ENCODE peak calls at places on chromosome 7, in ten cellular contexts. One of them, this sample, is unnamed.

GRCh38 chr7:7770228-7770627 is 51.8 kb upstream of the RPA3 start:
- DNase-seq in upper lobe of left lung: no peak
- DNase-seq in heart left ventricle: no peak
- DNase-seq in esophagus muscularis mucosa: no peak
- DNase-seq in cardiac muscle cell: no peak
- DNase-seq in IMR-90: peak; percentile 82
- DNase-seq in HCT116: no peak
- DNase-seq in tibial artery: no peak
- DNase-seq in testis: no peak
- DNase-seq in sigmoid colon: no peak
- DNase-seq in this sample: no peak

GRCh38 chr7:100013328-100013676 is 2.1 kb upstream of the ZKSCAN1 start:
- DNase-seq in sigmoid colon: no peak
- DNase-seq in upper lobe of left lung: no peak
- DNase-seq in heart left ventricle: no peak
- DNase-seq in esophagus muscularis mucosa: no peak
- DNase-seq in HCT116: no peak
- DNase-seq in IMR-90: no peak
- DNase-seq in testis: no peak
- DNase-seq in tibial artery: no peak
- DNase-seq in cardiac muscle cell: no peak
- DNase-seq in this sample: no peak

GRCh38 chr7:50304158-50304910 is at the start of gene IKZF1:
- DNase-seq in tibial artery: peak; percentile 69
- DNase-seq in esophagus muscularis mucosa: no peak
- DNase-seq in cardiac muscle cell: peak; percentile 45
- DNase-seq in sigmoid colon: peak; percentile 78
- DNase-seq in HCT116: no peak
- DNase-seq in testis: peak; percentile 53
- DNase-seq in heart left ventricle: peak; percentile 60
- DNase-seq in IMR-90: no peak
- DNase-seq in upper lobe of left lung: peak; percentile 86
- DNase-seq in this sample: peak; percentile 47

GRCh38 chr7:24788075-24788474 is 30.8 kb upstream of the GSDME start:
- DNase-seq in HCT116: no peak
- DNase-seq in tibial artery: no peak
- DNase-seq in IMR-90: no peak
- DNase-seq in cardiac muscle cell: no peak
- DNase-seq in heart left ventricle: no peak
- DNase-seq in upper lobe of left lung: no peak
- DNase-seq in esophagus muscularis mucosa: no peak
- DNase-seq in sigmoid colon: no peak
- DNase-seq in testis: no peak
- DNase-seq in this sample: no peak

GRCh38 chr7:108072739-108073138 is 57.4 kb downstream of the LAMB4 start:
- DNase-seq in testis: no peak
- DNase-seq in HCT116: no peak
- DNase-seq in tibial artery: no peak
- DNase-seq in sigmoid colon: no peak
- DNase-seq in IMR-90: no peak
- DNase-seq in cardiac muscle cell: no peak
- DNase-seq in esophagus muscularis mucosa: no peak
- DNase-seq in heart left ventricle: no peak
- DNase-seq in upper lobe of left lung: no peak
- DNase-seq in this sample: no peak

GRCh38 chr7:128454808-128455555 is 696 bp upstream of the HILPDA start:
- DNase-seq in testis: no peak
- DNase-seq in upper lobe of left lung: no peak
- DNase-seq in heart left ventricle: no peak
- DNase-seq in tibial artery: no peak
- DNase-seq in IMR-90: peak; percentile 41
- DNase-seq in sigmoid colon: no peak
- DNase-seq in esophagus muscularis mucosa: no peak
- DNase-seq in cardiac muscle cell: peak; percentile 29
- DNase-seq in HCT116: no peak
- DNase-seq in this sample: no peak

GRCh38 chr7:15860264-15860949 is 173.9 kb upstream of the MEOX2 start:
- DNase-seq in tibial artery: no peak
- DNase-seq in heart left ventricle: no peak
- DNase-seq in HCT116: no peak
- DNase-seq in upper lobe of left lung: no peak
- DNase-seq in esophagus muscularis mucosa: no peak
- DNase-seq in testis: no peak
- DNase-seq in sigmoid colon: no peak
- DNase-seq in IMR-90: no peak
- DNase-seq in cardiac muscle cell: no peak
- DNase-seq in this sample: no peak

GRCh38 chr7:70410134-70410750 is 721.7 kb upstream of the GALNT17 start:
- DNase-seq in esophagus muscularis mucosa: no peak
- DNase-seq in tibial artery: no peak
- DNase-seq in HCT116: no peak
- DNase-seq in sigmoid colon: no peak
- DNase-seq in heart left ventricle: no peak
- DNase-seq in IMR-90: no peak
- DNase-seq in cardiac muscle cell: no peak
- DNase-seq in upper lobe of left lung: no peak
- DNase-seq in testis: no peak
- DNase-seq in this sample: no peak

GRCh38 chr7:3879337-3880054 is 578.4 kb downstream of the SDK1 start:
- DNase-seq in esophagus muscularis mucosa: peak; percentile 82
- DNase-seq in sigmoid colon: no peak
- DNase-seq in HCT116: no peak
- DNase-seq in tibial artery: no peak
- DNase-seq in upper lobe of left lung: no peak
- DNase-seq in IMR-90: no peak
- DNase-seq in testis: no peak
- DNase-seq in cardiac muscle cell: no peak
- DNase-seq in heart left ventricle: no peak
- DNase-seq in this sample: no peak

GRCh38 chr7:82810558-82811259 is 352.0 kb downstream of the PCLO start:
- DNase-seq in IMR-90: peak; percentile 83
- DNase-seq in heart left ventricle: no peak
- DNase-seq in testis: peak; percentile 40
- DNase-seq in sigmoid colon: no peak
- DNase-seq in cardiac muscle cell: peak; percentile 64
- DNase-seq in HCT116: peak; percentile 45
- DNase-seq in tibial artery: no peak
- DNase-seq in esophagus muscularis mucosa: no peak
- DNase-seq in upper lobe of left lung: no peak
- DNase-seq in this sample: no peak

GRCh38 chr7:158343936-158344455 is 243.6 kb downstream of the PTPRN2 start:
- DNase-seq in cardiac muscle cell: no peak
- DNase-seq in IMR-90: no peak
- DNase-seq in esophagus muscularis mucosa: no peak
- DNase-seq in HCT116: no peak
- DNase-seq in heart left ventricle: no peak
- DNase-seq in testis: peak; percentile 1
- DNase-seq in sigmoid colon: no peak
- DNase-seq in tibial artery: no peak
- DNase-seq in upper lobe of left lung: peak; percentile 4
- DNase-seq in this sample: no peak

GRCh38 chr7:44461387-44461786 is 29.1 kb downstream of the NUDCD3 start:
- DNase-seq in IMR-90: peak; percentile 79
- DNase-seq in upper lobe of left lung: no peak
- DNase-seq in sigmoid colon: no peak
- DNase-seq in HCT116: no peak
- DNase-seq in heart left ventricle: no peak
- DNase-seq in cardiac muscle cell: no peak
- DNase-seq in tibial artery: no peak
- DNase-seq in testis: no peak
- DNase-seq in esophagus muscularis mucosa: no peak
- DNase-seq in this sample: no peak

GRCh38 chr7:158827411-158828342 is 1.6 kb downstream of the ESYT2 start:
- DNase-seq in IMR-90: peak; percentile 40
- DNase-seq in sigmoid colon: no peak
- DNase-seq in tibial artery: no peak
- DNase-seq in HCT116: no peak
- DNase-seq in cardiac muscle cell: no peak
- DNase-seq in upper lobe of left lung: no peak
- DNase-seq in esophagus muscularis mucosa: peak; percentile 66
- DNase-seq in heart left ventricle: no peak
- DNase-seq in testis: no peak
- DNase-seq in this sample: no peak

DNA sequence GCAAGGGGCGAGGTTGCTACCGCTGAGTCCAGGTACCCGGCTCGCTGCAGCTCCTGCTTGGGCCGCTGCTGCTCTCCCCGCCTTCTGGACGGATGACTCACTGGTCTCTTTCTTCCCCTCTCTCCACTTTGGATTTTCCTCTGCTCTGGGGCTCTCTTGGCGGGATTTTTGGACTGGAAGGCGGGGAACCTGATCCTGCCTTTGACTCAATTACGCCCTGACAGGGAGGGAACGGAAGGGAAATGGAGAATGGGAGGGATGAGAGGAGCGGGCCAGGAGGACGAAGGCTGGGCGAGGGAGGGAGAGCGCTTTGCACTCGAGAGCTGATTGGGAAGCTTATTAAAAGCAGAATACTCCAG is at the start of gene PTN:
- DNase-seq in heart left ventricle: peak; percentile 31
- DNase-seq in tibial artery: peak; percentile 31
- DNase-seq in IMR-90: peak; percentile 79
- DNase-seq in sigmoid colon: peak; percentile 78
- DNase-seq in upper lobe of left lung: peak; percentile 26
- DNase-seq in testis: peak; percentile 62
- DNase-seq in cardiac muscle cell: peak; percentile 69
- DNase-seq in esophagus muscularis mucosa: no peak
- DNase-seq in HCT116: no peak
- DNase-seq in this sample: no peak
- H3K4me3 ChIP-seq in heart left ventricle: peak within 1 kb of the TSS; percentile 65
- H3K4me3 ChIP-seq in tibial artery: peak within 1 kb of the TSS; percentile 34
- H3K4me3 ChIP-seq in IMR-90: peak within 1 kb of the TSS; percentile 79
- H3K4me3 ChIP-seq in sigmoid colon: peak within 1 kb of the TSS; percentile 54
- H3K4me3 ChIP-seq in upper lobe of left lung: no peak within 1 kb of the TSS
- H3K4me3 ChIP-seq in testis: peak within 1 kb of the TSS; percentile 20
- H3K4me3 ChIP-seq in cardiac muscle cell: peak within 1 kb of the TSS; percentile 44
- H3K4me3 ChIP-seq in esophagus muscularis mucosa: peak within 1 kb of the TSS; percentile 44
- H3K4me3 ChIP-seq in HCT116: no peak within 1 kb of the TSS
- H3K4me3 ChIP-seq in this sample: peak within 1 kb of the TSS; percentile 45

GRCh38 chr7:1483536-1484505 is 20.4 kb downstream of the INTS1 start:
- DNase-seq in cardiac muscle cell: no peak
- DNase-seq in heart left ventricle: no peak
- DNase-seq in sigmoid colon: no peak
- DNase-seq in testis: no peak
- DNase-seq in upper lobe of left lung: no peak
- DNase-seq in IMR-90: no peak
- DNase-seq in tibial artery: no peak
- DNase-seq in esophagus muscularis mucosa: no peak
- DNase-seq in HCT116: no peak
- DNase-seq in this sample: no peak
- H3K36me3 ChIP-seq in cardiac muscle cell: peaks cover 30% of the 10 kb centered on the region
- H3K36me3 ChIP-seq in heart left ventricle: no peaks in the 10 kb centered on the region
- H3K36me3 ChIP-seq in sigmoid colon: peaks cover 100% of the 10 kb centered on the region
- H3K36me3 ChIP-seq in testis: no peaks in the 10 kb centered on the region
- H3K36me3 ChIP-seq in upper lobe of left lung: peaks cover 30% of the 10 kb centered on the region
- H3K36me3 ChIP-seq in IMR-90: peaks cover 82% of the 10 kb centered on the region
- H3K36me3 ChIP-seq in tibial artery: peaks cover 100% of the 10 kb centered on the region
- H3K36me3 ChIP-seq in esophagus muscularis mucosa: peaks cover 79% of the 10 kb centered on the region
- H3K36me3 ChIP-seq in HCT116: peaks cover 30% of the 10 kb centered on the region
- H3K36me3 ChIP-seq in this sample: peaks cover 42% of the 10 kb centered on the region

DNA sequence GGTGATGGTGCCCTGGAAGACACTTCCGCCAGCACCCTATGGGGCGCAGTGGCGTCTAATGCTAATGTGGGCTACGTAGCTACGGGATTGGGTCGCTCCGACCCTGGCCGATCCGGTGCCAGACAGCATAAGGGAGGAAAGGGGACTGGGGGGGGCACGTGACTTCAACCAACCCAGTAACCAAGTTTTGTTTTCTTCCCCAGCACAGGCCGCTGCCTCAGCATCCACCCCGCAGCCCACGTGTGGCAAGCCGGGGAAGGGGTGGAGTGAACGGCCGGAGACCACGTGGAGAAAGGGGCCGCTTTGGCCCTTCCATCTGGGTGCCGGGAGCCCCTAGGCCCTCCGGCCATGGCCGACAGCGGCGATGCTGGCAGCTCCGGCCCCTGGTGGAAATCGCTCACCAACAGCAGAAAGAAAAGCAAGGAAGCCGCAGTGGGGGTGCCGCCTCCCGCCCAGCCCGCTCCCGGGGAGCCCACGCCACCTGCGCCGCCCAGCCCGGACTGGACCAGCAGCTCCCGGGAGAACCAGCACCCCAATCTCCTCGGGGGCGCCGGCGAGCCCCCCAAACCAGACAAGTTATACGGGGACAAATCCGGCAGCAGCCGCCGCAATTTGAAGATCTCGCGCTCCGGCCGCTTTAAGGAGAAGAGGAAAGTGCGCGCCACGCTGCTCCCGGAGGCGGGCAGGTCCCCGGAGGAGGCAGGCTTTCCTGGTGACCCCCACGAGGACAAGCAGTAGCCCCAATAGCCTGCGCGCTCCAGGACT is 2.5 kb downstream of the PRR15 start:
- DNase-seq in testis: no peak
- DNase-seq in heart left ventricle: peak; percentile 12
- DNase-seq in cardiac muscle cell: no peak
- DNase-seq in esophagus muscularis mucosa: no peak
- DNase-seq in sigmoid colon: no peak
- DNase-seq in IMR-90: no peak
- DNase-seq in HCT116: no peak
- DNase-seq in upper lobe of left lung: no peak
- DNase-seq in tibial artery: peak; percentile 20
- DNase-seq in this sample: no peak
- H3K4me3 ChIP-seq in testis: peak overlapping the region; percentile 45
- H3K4me3 ChIP-seq in heart left ventricle: peak overlapping the region; percentile 67
- H3K4me3 ChIP-seq in cardiac muscle cell: no peak overlapping the region
- H3K4me3 ChIP-seq in esophagus muscularis mucosa: peak overlapping the region; percentile 56
- H3K4me3 ChIP-seq in sigmoid colon: peak overlapping the region; percentile 59
- H3K4me3 ChIP-seq in IMR-90: no peak overlapping the region
- H3K4me3 ChIP-seq in HCT116: no peak overlapping the region
- H3K4me3 ChIP-seq in upper lobe of left lung: no peak overlapping the region
- H3K4me3 ChIP-seq in tibial artery: peak overlapping the region; percentile 57
- H3K4me3 ChIP-seq in this sample: peak overlapping the region; percentile 47

DNA sequence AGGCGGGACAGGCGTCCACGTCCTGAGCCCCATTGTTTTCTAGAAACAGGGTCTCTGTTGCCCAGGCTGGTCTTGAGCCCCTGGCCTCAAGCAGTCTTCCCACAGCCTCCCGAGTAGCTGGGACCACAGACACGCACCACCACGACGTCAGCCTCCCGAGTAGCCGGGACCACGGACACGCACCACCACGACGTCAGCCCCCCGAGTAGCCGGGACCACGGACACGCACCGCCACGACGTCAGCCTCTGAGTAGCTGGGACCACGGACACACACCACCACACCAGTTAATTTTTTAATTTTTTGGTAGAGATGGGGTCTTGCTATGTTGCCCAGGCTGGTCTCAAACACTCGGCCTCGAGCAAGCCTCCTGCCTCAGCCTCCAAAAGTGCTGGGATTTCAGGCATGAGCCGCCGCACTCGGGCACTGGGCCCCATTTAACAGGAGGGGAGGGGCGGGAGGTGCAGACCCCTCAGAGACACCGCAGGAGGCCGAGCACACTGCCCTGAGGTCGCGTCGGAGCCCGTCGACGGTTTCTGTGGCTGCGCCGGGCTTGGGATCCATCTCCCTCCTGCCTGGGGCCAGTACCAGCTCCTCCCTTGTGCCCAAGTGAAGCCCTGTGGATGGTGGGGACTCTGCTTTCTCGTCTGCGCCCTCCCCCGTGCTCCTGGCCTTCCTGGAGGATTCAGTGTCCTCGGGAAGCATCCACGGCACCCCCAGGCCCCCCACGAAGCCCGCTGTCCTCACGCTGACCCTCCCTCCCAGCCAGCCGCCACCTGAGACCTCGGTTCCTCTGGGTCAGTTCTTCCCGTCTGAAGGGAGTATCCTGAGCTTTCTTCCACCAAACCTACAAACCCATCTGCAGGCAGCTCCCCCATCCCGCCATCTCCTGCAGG is 13.0 kb downstream of the FAM20C start:
- DNase-seq in upper lobe of left lung: no peak
- DNase-seq in IMR-90: no peak
- DNase-seq in tibial artery: no peak
- DNase-seq in testis: no peak
- DNase-seq in HCT116: no peak
- DNase-seq in esophagus muscularis mucosa: no peak
- DNase-seq in heart left ventricle: no peak
- DNase-seq in sigmoid colon: no peak
- DNase-seq in cardiac muscle cell: no peak
- DNase-seq in this sample: no peak
- H3K36me3 ChIP-seq in upper lobe of left lung: no peaks in the 10 kb centered on the region
- H3K36me3 ChIP-seq in IMR-90: peaks cover 79% of the 10 kb centered on the region
- H3K36me3 ChIP-seq in tibial artery: peaks cover 86% of the 10 kb centered on the region
- H3K36me3 ChIP-seq in testis: no peaks in the 10 kb centered on the region
- H3K36me3 ChIP-seq in HCT116: peaks cover 4% of the 10 kb centered on the region
- H3K36me3 ChIP-seq in esophagus muscularis mucosa: peaks cover 16% of the 10 kb centered on the region
- H3K36me3 ChIP-seq in heart left ventricle: no peaks in the 10 kb centered on the region
- H3K36me3 ChIP-seq in sigmoid colon: peaks cover 85% of the 10 kb centered on the region
- H3K36me3 ChIP-seq in cardiac muscle cell: no peaks in the 10 kb centered on the region
- H3K36me3 ChIP-seq in this sample: no peaks in the 10 kb centered on the region